ENCODE peak calls at places on chromosomes 2 and 18, in eight cellular contexts. One of them, this sample, is unnamed.
A peak's percentile ranks its signal among the peaks of the same experiment; 100 is the strongest.

GRCh38 chr2:54558188-54558975 is 102.3 kb downstream of the SPTBN1 start:
- DNase-seq in PC-3: peak; percentile 74
- DNase-seq in GM23248: peak; percentile 65
- DNase-seq in neural progenitor cell: peak; percentile 91
- DNase-seq in fibroblast of lung: peak; percentile 79
- DNase-seq in MM.1S: peak; percentile 73
- DNase-seq in DND-41: peak; percentile 77
- DNase-seq in HCT116: peak; percentile 56
- DNase-seq in this sample: peak; percentile 61

GRCh38 chr2:195461010-195461409 is 196.0 kb upstream of the SLC39A10 start:
- DNase-seq in PC-3: no peak
- DNase-seq in GM23248: no peak
- DNase-seq in neural progenitor cell: no peak
- DNase-seq in fibroblast of lung: no peak
- DNase-seq in MM.1S: no peak
- DNase-seq in DND-41: no peak
- DNase-seq in HCT116: no peak
- DNase-seq in this sample: no peak

GRCh38 chr2:1366546-1367134 is 46.6 kb upstream of the TPO start:
- DNase-seq in PC-3: no peak
- DNase-seq in GM23248: no peak
- DNase-seq in neural progenitor cell: no peak
- DNase-seq in fibroblast of lung: no peak
- DNase-seq in MM.1S: no peak
- DNase-seq in DND-41: no peak
- DNase-seq in HCT116: no peak
- DNase-seq in this sample: no peak

GRCh38 chr18:77100751-77101355 is 31.7 kb downstream of the MBP start:
- DNase-seq in PC-3: peak; percentile 44
- DNase-seq in GM23248: peak; percentile 7
- DNase-seq in neural progenitor cell: no peak
- DNase-seq in fibroblast of lung: peak; percentile 31
- DNase-seq in MM.1S: no peak
- DNase-seq in DND-41: peak; percentile 70
- DNase-seq in HCT116: no peak
- DNase-seq in this sample: no peak

GRCh38 chr2:6410265-6410664 is 455.4 kb downstream of the CMPK2 start:
- DNase-seq in PC-3: no peak
- DNase-seq in GM23248: peak; percentile 25
- DNase-seq in neural progenitor cell: no peak
- DNase-seq in fibroblast of lung: peak; percentile 37
- DNase-seq in MM.1S: no peak
- DNase-seq in DND-41: no peak
- DNase-seq in HCT116: no peak
- DNase-seq in this sample: peak; percentile 25

GRCh38 chr18:70024088-70024487 is 76.4 kb upstream of the CD226 start:
- DNase-seq in PC-3: no peak
- DNase-seq in GM23248: no peak
- DNase-seq in neural progenitor cell: no peak
- DNase-seq in fibroblast of lung: no peak
- DNase-seq in MM.1S: no peak
- DNase-seq in DND-41: no peak
- DNase-seq in HCT116: no peak
- DNase-seq in this sample: no peak

GRCh38 chr2:79393806-79394484 is 118.9 kb upstream of the CTNNA2 start:
- DNase-seq in PC-3: no peak
- DNase-seq in GM23248: no peak
- DNase-seq in neural progenitor cell: peak; percentile 96
- DNase-seq in fibroblast of lung: peak; percentile 12
- DNase-seq in MM.1S: no peak
- DNase-seq in DND-41: no peak
- DNase-seq in HCT116: no peak
- DNase-seq in this sample: peak; percentile 4

GRCh38 chr18:26034850-26035497 is 55.4 kb downstream of the SS18 start:
- DNase-seq in PC-3: no peak
- DNase-seq in GM23248: no peak
- DNase-seq in neural progenitor cell: no peak
- DNase-seq in fibroblast of lung: no peak
- DNase-seq in MM.1S: no peak
- DNase-seq in DND-41: no peak
- DNase-seq in HCT116: no peak
- DNase-seq in this sample: no peak

GRCh38 chr18:36662000-36662399 is 166.8 kb downstream of the TPGS2 start:
- DNase-seq in PC-3: no peak
- DNase-seq in GM23248: peak; percentile 28
- DNase-seq in neural progenitor cell: peak; percentile 57
- DNase-seq in fibroblast of lung: no peak
- DNase-seq in MM.1S: no peak
- DNase-seq in DND-41: no peak
- DNase-seq in HCT116: no peak
- DNase-seq in this sample: no peak

GRCh38 chr2:127407091-127407490 is 11.1 kb upstream of the PROC start:
- DNase-seq in PC-3: no peak
- DNase-seq in GM23248: no peak
- DNase-seq in neural progenitor cell: no peak
- DNase-seq in fibroblast of lung: no peak
- DNase-seq in MM.1S: no peak
- DNase-seq in DND-41: no peak
- DNase-seq in HCT116: no peak
- DNase-seq in this sample: no peak

GRCh38 chr18:961644-962355 is 57.1 kb downstream of the ADCYAP1 start:
- DNase-seq in PC-3: peak; percentile 70
- DNase-seq in GM23248: peak; percentile 46
- DNase-seq in neural progenitor cell: peak; percentile 25
- DNase-seq in fibroblast of lung: peak; percentile 32
- DNase-seq in MM.1S: peak; percentile 68
- DNase-seq in DND-41: peak; percentile 66
- DNase-seq in HCT116: peak; percentile 32
- DNase-seq in this sample: no peak

GRCh38 chr2:188158337-188159100 is 133.2 kb upstream of the GULP1 start:
- DNase-seq in PC-3: peak; percentile 78
- DNase-seq in GM23248: peak; percentile 61
- DNase-seq in neural progenitor cell: no peak
- DNase-seq in fibroblast of lung: peak; percentile 9
- DNase-seq in MM.1S: no peak
- DNase-seq in DND-41: no peak
- DNase-seq in HCT116: no peak
- DNase-seq in this sample: no peak

GRCh38 chr2:129078548-129078947 is 759.9 kb upstream of the HS6ST1 start:
- DNase-seq in PC-3: no peak
- DNase-seq in GM23248: no peak
- DNase-seq in neural progenitor cell: no peak
- DNase-seq in fibroblast of lung: no peak
- DNase-seq in MM.1S: no peak
- DNase-seq in DND-41: no peak
- DNase-seq in HCT116: no peak
- DNase-seq in this sample: no peak

GRCh38 chr2:141710589-141711239 is 420.1 kb downstream of the LRP1B start:
- DNase-seq in PC-3: no peak
- DNase-seq in GM23248: no peak
- DNase-seq in neural progenitor cell: no peak
- DNase-seq in fibroblast of lung: no peak
- DNase-seq in MM.1S: no peak
- DNase-seq in DND-41: no peak
- DNase-seq in HCT116: no peak
- DNase-seq in this sample: no peak

GRCh38 chr18:62713651-62714247 is 1.6 kb upstream of the PHLPP1 start:
- DNase-seq in PC-3: no peak
- DNase-seq in GM23248: no peak
- DNase-seq in neural progenitor cell: no peak
- DNase-seq in fibroblast of lung: peak; percentile 12
- DNase-seq in MM.1S: no peak
- DNase-seq in DND-41: no peak
- DNase-seq in HCT116: no peak
- DNase-seq in this sample: no peak

GRCh38 chr2:46634905-46635304 is 155.5 kb downstream of the TMEM247 start:
- DNase-seq in PC-3: peak; percentile 23
- DNase-seq in GM23248: no peak
- DNase-seq in neural progenitor cell: no peak
- DNase-seq in fibroblast of lung: no peak
- DNase-seq in MM.1S: no peak
- DNase-seq in DND-41: no peak
- DNase-seq in HCT116: no peak
- DNase-seq in this sample: no peak

GRCh38 chr2:204776781-204777559 is 231.7 kb downstream of the PARD3B start:
- DNase-seq in PC-3: peak; percentile 6
- DNase-seq in GM23248: peak; percentile 31
- DNase-seq in neural progenitor cell: no peak
- DNase-seq in fibroblast of lung: peak; percentile 83
- DNase-seq in MM.1S: no peak
- DNase-seq in DND-41: no peak
- DNase-seq in HCT116: no peak
- DNase-seq in this sample: peak; percentile 82

GRCh38 chr2:45450633-45451032 is 160.4 kb downstream of the SRBD1 start:
- DNase-seq in PC-3: no peak
- DNase-seq in GM23248: no peak
- DNase-seq in neural progenitor cell: no peak
- DNase-seq in fibroblast of lung: peak; percentile 12
- DNase-seq in MM.1S: no peak
- DNase-seq in DND-41: no peak
- DNase-seq in HCT116: no peak
- DNase-seq in this sample: no peak

GRCh38 chr18:67359868-67360838 is 156.4 kb downstream of the DSEL start:
- DNase-seq in PC-3: peak; percentile 93
- DNase-seq in GM23248: peak; percentile 97
- DNase-seq in neural progenitor cell: no peak
- DNase-seq in fibroblast of lung: peak; percentile 96
- DNase-seq in MM.1S: peak; percentile 10
- DNase-seq in DND-41: no peak
- DNase-seq in HCT116: no peak
- DNase-seq in this sample: peak; percentile 93
- H3K9ac ChIP-seq in PC-3: peak overlapping the region; percentile 21
- H3K9ac ChIP-seq in GM23248: peak overlapping the region; percentile 53
- H3K9ac ChIP-seq in neural progenitor cell: no peak overlapping the region
- H3K9ac ChIP-seq in fibroblast of lung: no peak overlapping the region
- H3K9ac ChIP-seq in MM.1S: no peak overlapping the region
- H3K9ac ChIP-seq in DND-41: no peak overlapping the region
- H3K9ac ChIP-seq in HCT116: no peak overlapping the region
- H3K9ac ChIP-seq in this sample: peak overlapping the region; percentile 80

GRCh38 chr2:182393361-182393760 is 33.5 kb downstream of the PDE1A start:
- DNase-seq in PC-3: no peak
- DNase-seq in GM23248: no peak
- DNase-seq in neural progenitor cell: no peak
- DNase-seq in fibroblast of lung: no peak
- DNase-seq in MM.1S: no peak
- DNase-seq in DND-41: no peak
- DNase-seq in HCT116: no peak
- DNase-seq in this sample: no peak
- H3K4me3 ChIP-seq in PC-3: no peak overlapping the region
- H3K4me3 ChIP-seq in GM23248: no peak overlapping the region
- H3K4me3 ChIP-seq in neural progenitor cell: no peak overlapping the region
- H3K4me3 ChIP-seq in fibroblast of lung: no peak overlapping the region
- H3K4me3 ChIP-seq in MM.1S: no peak overlapping the region
- H3K4me3 ChIP-seq in DND-41: no peak overlapping the region
- H3K4me3 ChIP-seq in HCT116: no peak overlapping the region
- H3K4me3 ChIP-seq in this sample: no peak overlapping the region

DNA sequence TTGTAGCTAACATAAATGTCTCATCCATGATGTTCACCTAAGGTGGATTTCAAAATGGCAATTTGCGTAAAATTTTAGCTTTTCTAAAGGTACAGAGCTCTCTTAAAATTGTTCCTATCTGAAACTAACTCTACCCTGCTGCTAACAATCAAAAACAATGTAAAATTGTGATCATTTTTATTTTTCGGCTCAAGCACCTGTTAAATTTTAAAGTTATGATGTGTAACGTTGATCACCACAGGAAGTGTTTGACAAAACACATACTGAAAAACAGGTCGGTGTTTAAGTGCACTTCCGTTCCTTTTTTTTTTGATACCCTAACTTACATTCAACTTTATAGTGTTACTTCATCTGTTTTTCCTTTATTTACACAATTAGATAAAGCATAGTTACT is 6.1 kb upstream of the NCK2 start:
- DNase-seq in PC-3: no peak
- DNase-seq in GM23248: no peak
- DNase-seq in neural progenitor cell: no peak
- DNase-seq in fibroblast of lung: no peak
- DNase-seq in MM.1S: no peak
- DNase-seq in DND-41: no peak
- DNase-seq in HCT116: no peak
- DNase-seq in this sample: no peak
- TF ChIP-seq EZH2 in PC-3: no peak
- TF ChIP-seq EZH2 in GM23248: no peak
- TF ChIP-seq EZH2 in neural progenitor cell: no peak
- TF ChIP-seq EZH2 in fibroblast of lung: no peak
- TF ChIP-seq EZH2 in MM.1S: no peak
- TF ChIP-seq EZH2 in DND-41: no peak
- TF ChIP-seq EZH2 in HCT116: no peak
- TF ChIP-seq EZH2 in this sample: no peak

DNA sequence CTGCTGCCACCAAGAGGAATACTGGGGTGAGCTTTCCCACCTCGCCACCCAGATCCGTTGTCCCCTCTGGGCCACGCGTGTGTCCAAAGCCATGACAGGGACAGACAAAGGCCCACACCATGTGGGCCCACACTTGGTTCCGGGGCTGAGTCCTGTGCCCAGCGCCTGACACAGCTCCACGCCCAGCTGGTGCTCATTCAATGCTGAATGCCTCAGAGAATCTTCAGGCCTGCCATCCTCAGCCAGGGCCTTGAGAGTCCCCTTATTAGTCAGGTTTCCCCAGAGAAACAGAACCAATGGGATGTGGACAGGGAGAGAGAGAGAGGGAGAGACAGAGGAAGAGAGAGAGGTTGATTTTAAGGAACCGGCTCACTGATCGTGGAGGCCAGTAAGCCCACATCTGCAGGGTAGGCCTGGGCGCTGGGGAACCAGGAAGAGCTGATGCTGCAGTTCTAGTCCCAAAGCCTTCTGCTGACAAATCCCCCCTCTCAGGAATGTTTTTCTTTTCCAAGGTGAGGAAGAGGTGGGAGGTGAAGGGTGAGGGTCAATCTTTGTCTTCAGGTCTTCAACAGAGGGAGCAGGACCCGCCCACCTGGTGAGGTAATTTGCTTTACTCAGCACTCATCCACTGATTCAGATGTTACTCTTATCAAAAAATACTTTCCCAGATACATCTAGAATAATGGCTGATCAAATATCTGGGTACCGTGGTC is 10.2 kb upstream of the SPATA3 start:
- DNase-seq in PC-3: no peak
- DNase-seq in GM23248: no peak
- DNase-seq in neural progenitor cell: no peak
- DNase-seq in fibroblast of lung: no peak
- DNase-seq in MM.1S: no peak
- DNase-seq in DND-41: no peak
- DNase-seq in HCT116: no peak
- DNase-seq in this sample: no peak
- H3K9ac ChIP-seq in PC-3: no peak overlapping the region
- H3K9ac ChIP-seq in GM23248: no peak overlapping the region
- H3K9ac ChIP-seq in neural progenitor cell: no peak overlapping the region
- H3K9ac ChIP-seq in fibroblast of lung: no peak overlapping the region
- H3K9ac ChIP-seq in MM.1S: no peak overlapping the region
- H3K9ac ChIP-seq in DND-41: no peak overlapping the region
- H3K9ac ChIP-seq in HCT116: no peak overlapping the region
- H3K9ac ChIP-seq in this sample: no peak overlapping the region

GRCh38 chr18:3492721-3493120 is 42.7 kb downstream of the TGIF1 start:
- DNase-seq in PC-3: no peak
- DNase-seq in GM23248: no peak
- DNase-seq in neural progenitor cell: no peak
- DNase-seq in fibroblast of lung: no peak
- DNase-seq in MM.1S: no peak
- DNase-seq in DND-41: no peak
- DNase-seq in HCT116: no peak
- DNase-seq in this sample: no peak
- H3K4me3 ChIP-seq in PC-3: no peak overlapping the region
- H3K4me3 ChIP-seq in GM23248: no peak overlapping the region
- H3K4me3 ChIP-seq in neural progenitor cell: no peak overlapping the region
- H3K4me3 ChIP-seq in fibroblast of lung: no peak overlapping the region
- H3K4me3 ChIP-seq in MM.1S: no peak overlapping the region
- H3K4me3 ChIP-seq in DND-41: no peak overlapping the region
- H3K4me3 ChIP-seq in HCT116: no peak overlapping the region
- H3K4me3 ChIP-seq in this sample: no peak overlapping the region